ENCODE peak calls at places on chromosomes 12 and 14, in five cellular contexts. Q is left ventricle myocardium inferior, S is fibroblast of lung, H is nephron progenitor cell, U is pancreas. W is an unnamed sample.

GRCh38 chr12:92503029-92503931 is 199.5 kb upstream of the PLEKHG7 start:
- DNase-seq in Q (no peak), S (no peak), H (no peak), U (no peak), W (no peak)

GRCh38 chr12:64781374-64782029 is 22.3 kb upstream of the GNS start:
- DNase-seq in Q (no peak), S (peak), H (no peak), U (peak), W (no peak)

GRCh38 chr12:105985383-105985782 is 153.4 kb downstream of the NUAK1 start:
- DNase-seq in Q (no peak), S (no peak), H (no peak), U (no peak), W (no peak)

GRCh38 chr14:85191986-85192385 is 338.0 kb upstream of the FLRT2 start:
- DNase-seq in Q (no peak), S (no peak), H (no peak), U (no peak), W (no peak)

GRCh38 chr14:99541677-99542470 is 60.7 kb downstream of the CCNK start:
- DNase-seq in Q (no peak), S (no peak), H (no peak), U (no peak), W (no peak)

GRCh38 chr12:121334513-121335343 is 17.5 kb downstream of the ANAPC5 start:
- DNase-seq in Q (no peak), S (peak), H (peak), U (no peak), W (peak)

GRCh38 chr12:2453807-2454177 is 341.0 kb upstream of the FKBP4 start:
- DNase-seq in Q (no peak), S (no peak), H (no peak), U (no peak), W (no peak)

GRCh38 chr14:51368721-51369163 is 128.7 kb downstream of the TMX1 start:
- DNase-seq in Q (no peak), S (peak), H (no peak), U (no peak), W (peak)

GRCh38 chr12:129184066-129184695 is 330.9 kb downstream of the GLT1D1 start:
- DNase-seq in Q (no peak), S (peak), H (peak), U (no peak), W (no peak)

GRCh38 chr12:124733086-124733485 is 130.6 kb downstream of the SCARB1 start:
- DNase-seq in Q (no peak), S (no peak), H (no peak), U (no peak), W (no peak)

GRCh38 chr12:110370732-110371141 is 32.8 kb downstream of the ANAPC7 start:
- DNase-seq in Q (no peak), S (no peak), H (no peak), U (no peak), W (no peak)

GRCh38 chr14:58108717-58109116 is 43.3 kb downstream of the ARMH4 start:
- DNase-seq in Q (no peak), S (no peak), H (no peak), U (no peak), W (no peak)

GRCh38 chr14:88559852-88560251 is 3.0 kb upstream of the ZC3H14 start:
- DNase-seq in Q (no peak), S (peak), H (no peak), U (no peak), W (no peak)

GRCh38 chr14:100885196-100886030 is 18.1 kb downstream of the RTL1 start:
- DNase-seq in Q (peak), S (no peak), H (no peak), U (no peak), W (no peak)
- TF ChIP-seq CTCF in Q (no peak), S (no peak), H (no peak), U (no peak), W (peak)

GRCh38 chr14:74302634-74303569 is at the start of gene ABCD4:
- DNase-seq in Q (peak), S (peak), H (peak), U (peak), W (peak)
- TF ChIP-seq CTCF in Q (peak), S (peak), H (peak), U (peak), W (peak)

GRCh38 chr14:21796912-21797311 is 123.3 kb upstream of the OR4E1 start:
- DNase-seq in Q (no peak), S (no peak), H (no peak), U (no peak), W (no peak)
- TF ChIP-seq CTCF in Q (no peak), S (no peak), H (no peak), U (no peak), W (no peak)

GRCh38 chr12:6386522-6386921 is 2.6 kb downstream of the LTBR start:
- DNase-seq in Q (no peak), S (no peak), H (no peak), U (no peak), W (no peak)

GRCh38 chr12:6390084-6390799 is 6.3 kb downstream of the LTBR start:
- DNase-seq in Q (no peak), S (no peak), H (no peak), U (no peak), W (no peak)

GRCh38 chr12:6384499-6385436 is 806 bp downstream of the LTBR start:
- DNase-seq in Q (no peak), S (no peak), H (no peak), U (peak), W (no peak)

GRCh38 chr12:6386038-6386437 is 2.1 kb downstream of the LTBR start:
- DNase-seq in Q (no peak), S (no peak), H (no peak), U (no peak), W (no peak)

GRCh38 chr12:6387541-6387940 is 3.6 kb downstream of the LTBR start:
- DNase-seq in Q (no peak), S (no peak), H (no peak), U (no peak), W (no peak)
- TF ChIP-seq CTCF in Q (no peak), S (no peak), H (no peak), U (no peak), W (no peak)

DNA sequence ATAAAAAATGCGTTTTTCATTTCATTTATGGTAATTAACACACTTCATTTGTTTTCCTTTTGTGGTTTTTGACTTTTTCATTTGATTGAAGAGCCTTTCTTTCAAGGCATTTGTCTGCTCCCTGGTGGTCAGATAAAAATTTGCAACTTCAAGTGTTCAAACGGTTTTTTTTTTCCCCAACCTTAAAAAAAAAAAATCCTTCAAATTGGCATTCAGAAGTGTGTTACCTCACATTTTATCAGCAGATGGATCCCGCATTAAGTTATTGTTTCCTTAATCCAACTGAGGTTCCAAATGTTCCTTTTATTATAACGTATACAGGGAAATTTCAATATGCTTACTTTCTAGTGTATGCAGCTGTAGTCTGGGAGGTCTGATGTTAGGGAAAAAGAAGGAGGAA is 47.2 kb downstream of the MYF5 start:
- DNase-seq in Q (no peak), S (peak), H (peak), U (no peak), W (peak)
- TF ChIP-seq CTCF in Q (peak), S (peak), H (peak), U (peak), W (peak)

GRCh38 chr14:55297611-55298323 is 26.5 kb downstream of the FBXO34 start:
- DNase-seq in Q (no peak), S (no peak), H (no peak), U (no peak), W (no peak)
- TF ChIP-seq CTCF in Q (no peak), S (no peak), H (no peak), U (peak), W (no peak)

GRCh38 chr12:131911851-131912525 is 17.1 kb upstream of the PUS1 start:
- DNase-seq in Q (no peak), S (no peak), H (no peak), U (no peak), W (no peak)

GRCh38 chr12:131911251-131911650 is 16.8 kb downstream of the ULK1 start:
- DNase-seq in Q (no peak), S (no peak), H (no peak), U (no peak), W (no peak)

GRCh38 chr12:131913666-131914065 is 15.4 kb upstream of the PUS1 start:
- DNase-seq in Q (no peak), S (no peak), H (no peak), U (no peak), W (no peak)

GRCh38 chr12:131914179-131914702 is 14.8 kb upstream of the PUS1 start:
- DNase-seq in Q (no peak), S (no peak), H (no peak), U (no peak), W (no peak)

DNA sequence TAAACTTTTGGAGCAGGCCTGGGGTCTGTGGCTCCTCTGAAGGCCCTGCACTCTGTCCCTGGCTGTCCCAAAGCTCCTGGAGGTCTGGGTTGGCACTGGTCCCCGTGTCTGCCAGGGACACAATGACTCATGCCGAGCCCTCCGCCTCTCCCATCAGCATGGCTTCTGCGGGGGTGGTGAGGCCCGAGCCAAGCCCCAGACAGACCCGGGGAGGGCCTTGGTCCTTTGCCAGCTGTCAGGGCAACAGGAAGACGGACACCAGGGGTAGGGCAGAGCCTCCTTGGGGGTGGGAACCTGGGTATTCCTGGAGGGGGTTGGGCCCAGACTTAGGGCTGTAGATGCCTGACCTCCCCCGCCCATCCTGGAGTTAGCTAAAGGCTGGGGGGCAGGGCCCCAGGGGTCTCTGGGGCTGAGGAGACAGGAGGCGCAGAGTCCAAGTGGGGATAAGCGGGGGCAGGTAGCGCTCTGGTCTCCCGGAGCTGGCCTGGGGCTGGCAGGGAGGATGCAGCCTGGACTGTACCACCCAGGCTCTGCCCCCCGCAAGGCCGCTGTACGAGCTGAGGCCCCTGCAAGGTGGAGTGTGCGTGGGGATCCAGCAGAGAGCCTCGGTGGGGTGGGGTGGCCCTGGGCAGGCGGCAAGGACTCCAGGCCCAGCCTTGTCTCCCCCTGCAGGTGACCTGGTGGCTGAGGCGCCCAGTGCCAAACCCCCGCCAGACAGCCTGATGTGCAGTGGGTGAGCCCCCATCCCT is 16.4 kb upstream of the PUS1 start:
- DNase-seq in Q (peak), S (peak), H (no peak), U (peak), W (peak)
- TF ChIP-seq CTCF in Q (no peak), S (no peak), H (no peak), U (no peak), W (no peak)

GRCh38 chr12:53061404-53062010 is 11.6 kb downstream of the TNS2 start:
- DNase-seq in Q (no peak), S (no peak), H (no peak), U (peak), W (no peak)
- TF ChIP-seq CTCF in Q (no peak), S (no peak), H (no peak), U (no peak), W (no peak)

GRCh38 chr14:96098999-96099335 is 59.8 kb downstream of the C14orf132 start:
- DNase-seq in Q (no peak), S (no peak), H (no peak), U (no peak), W (no peak)
- TF ChIP-seq CTCF in Q (no peak), S (no peak), H (no peak), U (no peak), W (no peak)

W was measured in AG09319.